ENCODE peak calls at places on chromosomes 12 and 14, in four cellular contexts. R is AG08396, Z is GM12865, D is AG04449. T is an unnamed sample.

GRCh38 chr12:96314723-96315122 is 85.5 kb downstream of the CDK17 start:
- DNase-seq in R (no peak), Z (no peak), D (no peak), T (no peak)

GRCh38 chr12:538731-539539 is 79.2 kb downstream of the B4GALNT3 start:
- DNase-seq in R (peak), Z (no peak), D (no peak), T (peak)

GRCh38 chr14:67566908-67567307 is 33.2 kb downstream of the PIGH start:
- DNase-seq in R (no peak), Z (no peak), D (no peak), T (no peak)

GRCh38 chr12:49979061-49979586 is 6.4 kb downstream of the AQP6 start:
- DNase-seq in R (no peak), Z (no peak), D (no peak), T (no peak)

GRCh38 chr14:36767603-36768281 is 106.1 kb downstream of the PAX9 start:
- DNase-seq in R (no peak), Z (no peak), D (no peak), T (no peak)

GRCh38 chr14:68513838-68514610 is 278.8 kb downstream of the ZFP36L1 start:
- DNase-seq in R (no peak), Z (peak), D (no peak), T (peak)

GRCh38 chr14:94042433-94043091 is 16.4 kb downstream of the OTUB2 start:
- DNase-seq in R (no peak), Z (no peak), D (no peak), T (no peak)

GRCh38 chr14:99517046-99517642 is 35.9 kb downstream of the CCNK start:
- DNase-seq in R (no peak), Z (no peak), D (no peak), T (no peak)

GRCh38 chr12:14239935-14240872 is 125.3 kb upstream of the ATF7IP start:
- DNase-seq in R (no peak), Z (peak), D (no peak), T (peak)

GRCh38 chr14:93091666-93092065 is 24.1 kb downstream of the ITPK1 start:
- DNase-seq in R (no peak), Z (no peak), D (no peak), T (no peak)

GRCh38 chr12:45914090-45914489 is 76.3 kb downstream of the SCAF11 start:
- DNase-seq in R (peak), Z (peak), D (peak), T (peak)

GRCh38 chr12:128820253-128820652 is 3.5 kb downstream of the SLC15A4 start:
- DNase-seq in R (no peak), Z (peak), D (no peak), T (no peak)

GRCh38 chr12:65885716-65886115 is 61.4 kb downstream of the HMGA2 start:
- DNase-seq in R (no peak), Z (no peak), D (no peak), T (no peak)

GRCh38 chr14:69090187-69090789 is 62.6 kb downstream of the DCAF5 start:
- DNase-seq in R (no peak), Z (peak), D (no peak), T (peak)

GRCh38 chr14:26966942-26967341 is 369.1 kb upstream of the NOVA1 start:
- DNase-seq in R (no peak), Z (no peak), D (no peak), T (no peak)

GRCh38 chr12:124633269-124633953 is 66.0 kb upstream of the NCOR2 start:
- DNase-seq in R (peak), Z (no peak), D (no peak), T (peak)

GRCh38 chr12:13345722-13346121 is 149.2 kb downstream of the EMP1 start:
- DNase-seq in R (no peak), Z (no peak), D (no peak), T (no peak)